ENCODE peak calls at places on chromosome 5, in five cellular contexts. R is activated CD4-positive, CD25-positive, alpha-beta regulatory T cell treated with anti-CD3 and anti-CD28 coated beads, Interleukin-2, amount 50 U/mL, for 72 hours; P is progenitor cell of endocrine pancreas; J is fibroblast of the aortic adventitia; T is cardiac fibroblast. D is an unnamed sample.

GRCh38 chr5:120139039-120139438 is 325.1 kb upstream of the PRR16 start:
- DNase-seq in R (no peak), P (no peak), J (peak; percentile 98), T (peak; percentile 99), D (peak; percentile 91)

GRCh38 chr5:95619518-95620029 is 313 bp upstream of the GPR150 start:
- DNase-seq in R (no peak), P (no peak), J (no peak), T (no peak), D (no peak)

GRCh38 chr5:53211799-53212198 is 102.2 kb upstream of the MOCS2 start:
- DNase-seq in R (no peak), P (no peak), J (peak; percentile 33), T (peak; percentile 95), D (no peak)

GRCh38 chr5:93829346-93829745 is 87.9 kb upstream of the POU5F2 start:
- DNase-seq in R (no peak), P (no peak), J (no peak), T (no peak), D (no peak)

GRCh38 chr5:168756517-168757391 is 177.6 kb upstream of the PANK3 start:
- DNase-seq in R (no peak), P (no peak), J (peak; percentile 5), T (no peak), D (no peak)

GRCh38 chr5:78534148-78535009 is 114.2 kb downstream of the LHFPL2 start:
- DNase-seq in R (no peak), P (no peak), J (peak; percentile 58), T (peak; percentile 91), D (no peak)

GRCh38 chr5:153831976-153832375 is 206.7 kb downstream of the FAM114A2 start:
- DNase-seq in R (no peak), P (no peak), J (peak; percentile 51), T (peak; percentile 68), D (no peak)

GRCh38 chr5:126624534-126624933 is 23.8 kb downstream of the PHAX start:
- DNase-seq in R (no peak), P (no peak), J (peak; percentile 77), T (peak; percentile 95), D (peak; percentile 49)

GRCh38 chr5:126920291-126920690 is 110.1 kb downstream of the MARCHF3 start:
- DNase-seq in R (no peak), P (no peak), J (peak; percentile 87), T (peak; percentile 52), D (no peak)

D was measured in AG04450.